ENCODE peak calls at places on chromosomes 1 and 21, in nine cellular contexts. Q is endothelial cell; P is prostate gland; B is T follicular helper cell; I is epithelial cell of proximal tubule; U is central memory CD4-positive, alpha-beta T cell; S is HCEC 1CT; C is HEK293T; L is HFFc6. M is an unnamed sample.

GRCh38 chr1:231971397-231972233 is 345.0 kb downstream of the DISC1 start:
- DNase-seq in L (no peak), U (no peak), P (no peak), B (no peak), S (peak; percentile 51), Q (no peak), I (no peak), C (no peak), M (no peak)

GRCh38 chr21:16308269-16308668 is 578.5 kb downstream of the USP25 start:
- DNase-seq in I (no peak), L (peak; percentile 3), Q (no peak), P (no peak), U (no peak), B (no peak), S (no peak), C (no peak), M (no peak)

GRCh38 chr1:40313329-40313957 is 3.6 kb downstream of the COL9A2 start:
- DNase-seq in U (no peak), L (no peak), C (peak; percentile 4), P (no peak), S (peak; percentile 10), B (no peak), I (no peak), Q (no peak), M (no peak)

GRCh38 chr1:161966076-161966475 is 57.6 kb downstream of the OLFML2B start:
- DNase-seq in C (no peak), P (no peak), Q (no peak), B (no peak), L (no peak), I (no peak), U (no peak), S (no peak), M (no peak)

GRCh38 chr1:3712573-3713535 is 39.4 kb upstream of the CCDC27 start:
- DNase-seq in U (no peak), S (no peak), L (no peak), Q (no peak), B (no peak), P (no peak), I (no peak), C (no peak), M (no peak)

GRCh38 chr1:183243190-183244065 is 57.4 kb downstream of the LAMC2 start:
- DNase-seq in S (no peak), L (no peak), U (no peak), I (no peak), B (no peak), P (no peak), Q (no peak), C (no peak), M (no peak)

GRCh38 chr1:207672525-207673130 is 27.7 kb downstream of the CR1L start:
- DNase-seq in C (peak; percentile 40), L (peak; percentile 56), P (peak; percentile 24), I (no peak), U (no peak), S (peak; percentile 59), B (no peak), Q (peak; percentile 24), M (no peak)

GRCh38 chr1:202278751-202279150 is 63.0 kb downstream of the UBE2T start:
- DNase-seq in P (no peak), I (no peak), Q (no peak), B (no peak), U (no peak), L (no peak), S (no peak), C (no peak), M (no peak)

GRCh38 chr1:203046984-203047630 is 20.8 kb downstream of the PPFIA4 start:
- DNase-seq in C (no peak), Q (no peak), P (no peak), L (peak; percentile 71), I (peak; percentile 26), S (peak; percentile 84), U (no peak), B (no peak), M (no peak)

GRCh38 chr1:171727778-171728177 is 14.1 kb downstream of the VAMP4 start:
- DNase-seq in B (no peak), S (no peak), U (no peak), C (no peak), L (no peak), I (no peak), P (no peak), Q (no peak), M (no peak)

GRCh38 chr1:153549741-153550397 is 811 bp upstream of the S100A3 start:
- DNase-seq in I (no peak), L (no peak), B (no peak), U (no peak), P (no peak), Q (no peak), C (no peak), S (no peak), M (no peak)

GRCh38 chr1:222829868-222830267 is 15.0 kb downstream of the DISP1 start:
- DNase-seq in B (no peak), P (no peak), I (no peak), Q (no peak), C (no peak), U (no peak), L (peak; percentile 50), S (peak; percentile 58), M (no peak)

GRCh38 chr1:227298532-227299174 is 19.6 kb downstream of the CDC42BPA start:
- DNase-seq in P (no peak), B (no peak), S (no peak), I (no peak), C (no peak), U (no peak), Q (no peak), L (no peak), M (no peak)

GRCh38 chr1:215192306-215192705 is 109.8 kb downstream of the KCNK2 start:
- DNase-seq in P (no peak), I (no peak), S (peak; percentile 89), U (no peak), C (no peak), Q (no peak), L (peak; percentile 36), B (no peak), M (no peak)

GRCh38 chr1:3061566-3061965 is 7.4 kb upstream of the PRDM16 start:
- DNase-seq in P (no peak), L (no peak), Q (no peak), S (no peak), U (no peak), B (no peak), C (no peak), I (no peak), M (peak; percentile 34)

GRCh38 chr1:59096501-59096900 is 200.4 kb upstream of the FGGY start:
- DNase-seq in L (no peak), P (no peak), C (no peak), I (no peak), S (no peak), B (no peak), U (no peak), Q (no peak), M (no peak)

GRCh38 chr1:240399381-240399780 is 212.6 kb downstream of the GREM2 start:
- DNase-seq in L (peak; percentile 85), Q (no peak), S (peak; percentile 93), B (no peak), P (no peak), U (no peak), C (peak; percentile 59), I (no peak), M (no peak)

GRCh38 chr1:109148838-109149555 is 35.1 kb downstream of the ELAPOR1 start:
- DNase-seq in B (no peak), I (no peak), U (no peak), S (no peak), P (no peak), C (no peak), Q (no peak), L (no peak), M (no peak)

GRCh38 chr1:32870615-32871363 is at the start of gene FNDC5:
- DNase-seq in S (no peak), B (no peak), U (no peak), I (no peak), P (no peak), Q (peak; percentile 69), L (no peak), C (peak; percentile 92), M (no peak)

GRCh38 chr1:205325334-205325884 is 3.9 kb upstream of the NUAK2 start:
- DNase-seq in B (peak; percentile 36), S (peak; percentile 63), U (peak; percentile 48), I (peak; percentile 46), L (peak; percentile 80), Q (peak; percentile 84), C (peak; percentile 77), P (peak; percentile 64), M (no peak)

GRCh38 chr1:156095906-156096508 is 13.7 kb upstream of the MEX3A start:
- DNase-seq in U (no peak), I (no peak), C (no peak), L (no peak), S (no peak), B (no peak), Q (no peak), P (no peak), M (no peak)

GRCh38 chr1:71086331-71086730 is 5.5 kb upstream of the ZRANB2 start:
- DNase-seq in C (no peak), B (no peak), I (no peak), Q (no peak), L (peak; percentile 87), U (no peak), P (no peak), S (peak; percentile 97), M (no peak)

GRCh38 chr1:161131721-161132409 is 602 bp downstream of the DEDD start:
- DNase-seq in I (no peak), Q (no peak), P (no peak), B (no peak), L (peak; percentile 33), C (no peak), U (peak; percentile 21), S (no peak), M (no peak)

GRCh38 chr1:237220243-237220642 is 178.3 kb downstream of the RYR2 start:
- DNase-seq in S (no peak), Q (no peak), I (no peak), U (no peak), C (no peak), B (no peak), L (no peak), P (no peak), M (no peak)

GRCh38 chr1:1487701-1488100 is 16.1 kb downstream of the ATAD3B start:
- DNase-seq in U (no peak), I (no peak), B (no peak), P (no peak), S (no peak), Q (no peak), L (no peak), C (no peak), M (no peak)

GRCh38 chr1:100530901-100531487 is 6.9 kb upstream of the GPR88 start:
- DNase-seq in B (no peak), I (no peak), U (no peak), S (peak; percentile 79), C (no peak), Q (no peak), P (no peak), L (no peak), M (no peak)

GRCh38 chr1:155277896-155278688 is 829 bp downstream of the HCN3 start:
- DNase-seq in B (peak; percentile 75), L (no peak), P (peak; percentile 26), S (peak; percentile 34), U (peak; percentile 65), Q (peak; percentile 71), C (peak; percentile 68), I (no peak), M (peak; percentile 72)

GRCh38 chr1:248243204-248243603 is 12.0 kb downstream of the OR2M4 start:
- DNase-seq in U (peak; percentile 4), L (peak; percentile 5), Q (no peak), S (peak; percentile 11), P (no peak), C (peak; percentile 43), I (peak; percentile 4), B (no peak), M (peak; percentile 47)

GRCh38 chr1:7587726-7588456 is 183.2 kb upstream of the VAMP3 start:
- DNase-seq in C (no peak), P (no peak), B (no peak), L (no peak), Q (no peak), S (no peak), I (no peak), U (no peak), M (peak; percentile 26)

GRCh38 chr1:89938171-89939055 is 56.5 kb upstream of the ZNF326 start:
- DNase-seq in C (no peak), P (no peak), B (no peak), I (no peak), Q (no peak), U (no peak), S (peak; percentile 46), L (peak; percentile 20), M (no peak)

GRCh38 chr1:51526248-51526647 is 7.2 kb upstream of the EPS15 start:
- DNase-seq in P (no peak), U (no peak), C (no peak), B (no peak), Q (no peak), S (no peak), I (no peak), L (no peak), M (no peak)

M was measured in lower lobe of right lung.